ENCODE peak calls at places on chromosomes 12 and 14, in seven cellular contexts. T is SK-N-SH, K is fibroblast of pulmonary artery, C is mucosa of descending colon, F is esophagus squamous epithelium, H is A673, Z is pancreas. J is an unnamed sample.

GRCh38 chr12:57837779-57838562 is 8.6 kb downstream of the CTDSP2 start:
- DNase-seq in T (no peak), F (no peak), Z (no peak), H (peak; percentile 90), K (peak; percentile 79), C (no peak), J (no peak)

GRCh38 chr14:76870146-76870545 is 43.9 kb downstream of the LRRC74A start:
- DNase-seq in C (no peak), K (no peak), H (no peak), T (peak; percentile 77), Z (no peak), F (no peak), J (no peak)

GRCh38 chr12:18752280-18752920 is 14.5 kb downstream of the CAPZA3 start:
- DNase-seq in K (peak; percentile 90), H (peak; percentile 40), T (no peak), F (no peak), Z (peak; percentile 5), C (no peak), J (no peak)

GRCh38 chr12:45008211-45008610 is 42.7 kb downstream of the DBX2 start:
- DNase-seq in Z (no peak), F (no peak), K (no peak), C (no peak), T (peak; percentile 4), H (no peak), J (no peak)

GRCh38 chr14:99274346-99275221 is 2.6 kb upstream of the BCL11B start:
- DNase-seq in C (peak; percentile 78), Z (peak; percentile 50), K (peak; percentile 80), H (peak; percentile 98), F (no peak), T (peak; percentile 65), J (peak; percentile 66)

GRCh38 chr14:64764641-64765520 is 60.7 kb downstream of the PLEKHG3 start:
- DNase-seq in C (peak; percentile 81), H (peak; percentile 91), F (no peak), Z (peak; percentile 59), K (peak; percentile 80), T (peak; percentile 90), J (peak; percentile 90)

GRCh38 chr12:113135178-113136127 is at the start of gene RASAL1:
- DNase-seq in T (peak; percentile 81), F (no peak), K (no peak), Z (peak; percentile 52), H (peak; percentile 44), C (peak; percentile 89), J (peak; percentile 87)

GRCh38 chr12:88300931-88301330 is 158.8 kb downstream of the TMTC3 start:
- DNase-seq in C (no peak), Z (no peak), H (no peak), F (no peak), T (no peak), K (no peak), J (no peak)

GRCh38 chr12:123801573-123802178 is 39.6 kb downstream of the DNAH10 start:
- DNase-seq in Z (no peak), K (peak; percentile 42), C (no peak), T (no peak), H (peak; percentile 37), F (no peak), J (peak; percentile 50)

GRCh38 chr14:93173943-93174395 is 10.7 kb downstream of the MOAP1 start:
- DNase-seq in H (peak; percentile 21), Z (no peak), K (no peak), C (no peak), F (no peak), T (peak; percentile 44), J (no peak)

GRCh38 chr14:70188608-70189540 is at the start of gene SLC8A3:
- DNase-seq in T (peak; percentile 85), F (no peak), H (peak; percentile 63), K (peak; percentile 33), C (peak; percentile 2), Z (peak; percentile 11), J (peak; percentile 76)

GRCh38 chr12:6476496-6476895 is 6.0 kb upstream of the VAMP1 start:
- DNase-seq in Z (no peak), C (no peak), H (no peak), F (no peak), K (peak; percentile 61), T (no peak), J (no peak)

GRCh38 chr12:53820503-53820902 is 68.7 kb upstream of the CISTR start:
- DNase-seq in C (no peak), F (no peak), K (peak; percentile 9), Z (no peak), T (no peak), H (peak; percentile 63), J (no peak)

GRCh38 chr12:64404470-64405446 is 566 bp downstream of the XPOT start:
- DNase-seq in K (peak; percentile 85), H (peak; percentile 86), Z (peak; percentile 53), F (peak; percentile 32), T (peak; percentile 82), C (no peak), J (peak; percentile 55)

GRCh38 chr12:106044773-106045172 is 94.0 kb downstream of the NUAK1 start:
- DNase-seq in H (no peak), K (no peak), T (peak; percentile 61), Z (no peak), F (no peak), C (no peak), J (no peak)

GRCh38 chr12:120100630-120101029 is 15.9 kb downstream of the RAB35 start:
- DNase-seq in K (peak; percentile 68), F (no peak), C (peak; percentile 37), Z (peak; percentile 53), H (no peak), T (peak; percentile 86), J (no peak)

GRCh38 chr12:48997719-48998496 is 1.3 kb downstream of the DDN start:
- DNase-seq in T (peak; percentile 90), Z (no peak), C (peak; percentile 28), H (no peak), K (no peak), F (no peak), J (peak; percentile 92)

GRCh38 chr12:48996794-48997718 is 2.1 kb downstream of the DDN start:
- DNase-seq in T (peak; percentile 82), K (peak; percentile 68), Z (peak; percentile 49), F (no peak), C (peak; percentile 88), H (peak; percentile 87), J (peak; percentile 83)

GRCh38 chr12:49000346-49000745 is 1.2 kb upstream of the DDN start:
- DNase-seq in H (no peak), T (no peak), K (no peak), Z (no peak), F (no peak), C (no peak), J (no peak)

GRCh38 chr12:48998497-48999353 is 450 bp downstream of the DDN start:
- DNase-seq in C (peak; percentile 41), K (no peak), H (no peak), F (no peak), T (peak; percentile 63), Z (no peak), J (peak; percentile 63)

GRCh38 chr12:48999371-49000131 is at the start of gene DDN:
- DNase-seq in C (no peak), Z (no peak), K (no peak), H (peak; percentile 85), T (peak; percentile 86), F (no peak), J (peak; percentile 85)
- TF ChIP-seq CTCF in C (no peak), Z (no peak), K (no peak), H (peak; percentile 23), T (peak; percentile 17), F (no peak), J (no peak)

DNA sequence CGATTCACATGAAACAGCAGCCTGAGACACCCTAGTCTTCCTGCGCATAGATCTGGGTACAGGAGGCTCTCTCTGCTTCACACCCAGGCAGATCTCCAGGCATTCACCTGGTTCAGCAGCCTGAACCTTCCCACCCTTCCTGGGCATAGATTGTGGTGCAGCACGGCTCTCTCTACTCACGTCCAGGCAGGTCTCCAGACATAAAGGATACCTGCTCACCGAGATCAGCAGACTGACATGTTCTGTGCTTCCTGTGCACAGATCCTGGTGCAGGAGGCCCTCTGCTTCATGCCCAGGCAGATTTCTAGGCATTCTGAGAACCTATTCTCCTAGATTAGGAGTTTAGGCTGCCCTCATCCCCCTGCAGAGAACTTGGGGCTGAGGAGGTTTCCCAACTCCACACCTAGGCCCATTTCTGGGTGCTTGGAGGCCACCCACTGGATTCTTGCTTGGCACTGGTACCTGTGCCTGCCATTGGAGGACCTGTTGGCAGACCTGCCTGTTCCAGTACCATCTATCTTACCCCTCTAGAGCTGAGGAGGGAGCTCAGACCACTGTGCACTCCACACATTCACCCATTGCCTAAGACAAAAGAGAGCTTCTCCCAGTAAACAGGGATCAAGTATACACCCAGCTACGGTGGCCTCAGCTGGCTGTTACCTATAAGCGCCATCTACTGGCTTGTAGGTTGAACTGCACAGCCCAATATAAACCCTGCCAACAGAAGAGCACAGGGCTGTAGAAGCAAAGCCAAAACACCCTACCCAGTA is 28.0 kb upstream of the GARIN6 start:
- DNase-seq in H (peak; percentile 61), C (peak; percentile 2), K (peak; percentile 25), T (peak; percentile 22), Z (no peak), F (no peak), J (no peak)
- TF ChIP-seq CTCF in H (peak; percentile 87), C (no peak), K (peak; percentile 59), T (peak; percentile 65), Z (no peak), F (peak; percentile 75), J (peak; percentile 86)

DNA sequence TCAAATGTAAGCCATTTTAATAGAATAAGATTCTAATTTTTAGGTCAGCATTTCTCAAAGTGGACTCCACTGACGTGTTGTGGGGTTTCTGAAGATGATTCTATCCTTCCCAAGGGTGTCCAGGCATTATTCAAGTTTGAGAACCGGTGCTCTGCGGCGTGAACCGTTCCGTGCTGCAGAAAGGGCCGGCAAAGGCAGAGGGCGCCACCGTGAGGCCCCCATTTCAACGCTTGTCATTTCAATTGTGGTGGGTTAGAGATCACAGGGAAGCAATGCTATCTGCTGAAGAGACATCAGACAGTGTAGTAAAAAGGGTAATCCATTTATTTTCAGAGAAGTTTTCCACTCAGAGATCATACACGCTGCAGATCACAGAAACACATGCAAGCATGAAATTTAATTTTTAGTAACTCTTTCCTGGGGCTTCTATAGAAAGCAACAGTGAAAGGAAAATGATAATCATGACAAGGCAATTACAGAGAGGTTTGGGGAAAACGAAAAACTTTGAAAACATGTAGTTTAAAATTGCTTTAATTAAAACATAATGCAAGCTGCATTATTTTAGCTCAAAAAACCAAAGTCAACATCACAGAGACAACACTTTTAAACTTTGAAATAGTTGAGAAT is 201.7 kb downstream of the EXOC5 start:
- DNase-seq in C (peak; percentile 57), K (peak; percentile 17), H (peak; percentile 94), Z (peak; percentile 36), F (no peak), T (peak; percentile 60), J (peak; percentile 52)
- TF ChIP-seq CTCF in C (peak; percentile 33), K (peak; percentile 65), H (peak; percentile 96), Z (peak; percentile 27), F (no peak), T (peak; percentile 64), J (peak; percentile 66)

GRCh38 chr12:68234140-68234539 is 8.5 kb upstream of the IL26 start:
- DNase-seq in F (no peak), H (no peak), T (no peak), K (no peak), C (no peak), Z (no peak), J (no peak)

GRCh38 chr12:68237068-68237467 is 11.5 kb upstream of the IL26 start:
- DNase-seq in K (no peak), Z (no peak), C (no peak), F (no peak), T (no peak), H (no peak), J (no peak)

GRCh38 chr12:68237523-68238070 is 12.0 kb upstream of the IL26 start:
- DNase-seq in K (no peak), Z (no peak), F (no peak), H (no peak), C (no peak), T (no peak), J (no peak)

GRCh38 chr12:68235576-68235975 is 10.0 kb upstream of the IL26 start:
- DNase-seq in F (no peak), C (no peak), H (no peak), K (no peak), Z (no peak), T (no peak), J (no peak)

GRCh38 chr12:68236421-68237059 is 10.9 kb upstream of the IL26 start:
- DNase-seq in Z (peak; percentile 46), K (no peak), F (no peak), C (peak; percentile 27), H (no peak), T (no peak), J (peak; percentile 27)
- TF ChIP-seq CTCF in Z (no peak), K (no peak), F (peak; percentile 32), C (no peak), H (no peak), T (no peak), J (no peak)